ENCODE peak calls at places on chromosomes 7 and 10, in seven cellular contexts. U, D, N, M, L, C and H are unnamed samples.

GRCh38 chr7:77811895-77812685 is 13.5 kb downstream of the PHTF2 start:
- DNase-seq in L (no peak), C (peak), U (peak), M (peak), D (no peak), N (no peak), H (peak)

GRCh38 chr7:150877545-150877944 is 25.2 kb downstream of the AOC1 start:
- DNase-seq in U (no peak), L (no peak), N (no peak), D (no peak), M (no peak), C (peak), H (no peak)

GRCh38 chr7:82376739-82377138 is 66.8 kb downstream of the CACNA2D1 start:
- DNase-seq in M (no peak), U (no peak), D (no peak), N (no peak), C (no peak), L (no peak), H (no peak)

GRCh38 chr7:149878523-149878921 is 4.8 kb downstream of the ATP6V0E2 start:
- DNase-seq in D (no peak), L (no peak), C (no peak), N (peak), U (no peak), M (no peak), H (no peak)

GRCh38 chr7:21507627-21508343 is 35.1 kb upstream of the DNAH11 start:
- DNase-seq in N (peak), U (peak), M (peak), L (peak), C (peak), D (peak), H (peak)

GRCh38 chr10:4151466-4151865 is 366.5 kb upstream of the KLF6 start:
- DNase-seq in C (peak), N (peak), L (peak), U (peak), D (no peak), M (no peak), H (no peak)

GRCh38 chr7:23226841-23227450 is 19.6 kb upstream of the GPNMB start:
- DNase-seq in D (no peak), M (no peak), N (no peak), C (no peak), U (no peak), L (no peak), H (no peak)

GRCh38 chr7:94696981-94697670 is 41.2 kb upstream of the SGCE start:
- DNase-seq in U (peak), L (no peak), M (peak), C (peak), D (no peak), N (no peak), H (peak)

GRCh38 chr7:64959072-64959747 is 31.6 kb downstream of the ZNF117 start:
- DNase-seq in C (peak), L (no peak), D (no peak), M (no peak), N (no peak), U (no peak), H (no peak)

GRCh38 chr7:131346885-131347592 is 19.4 kb downstream of the MKLN1 start:
- DNase-seq in L (no peak), M (peak), N (peak), C (peak), U (no peak), D (no peak), H (no peak)

DNA sequence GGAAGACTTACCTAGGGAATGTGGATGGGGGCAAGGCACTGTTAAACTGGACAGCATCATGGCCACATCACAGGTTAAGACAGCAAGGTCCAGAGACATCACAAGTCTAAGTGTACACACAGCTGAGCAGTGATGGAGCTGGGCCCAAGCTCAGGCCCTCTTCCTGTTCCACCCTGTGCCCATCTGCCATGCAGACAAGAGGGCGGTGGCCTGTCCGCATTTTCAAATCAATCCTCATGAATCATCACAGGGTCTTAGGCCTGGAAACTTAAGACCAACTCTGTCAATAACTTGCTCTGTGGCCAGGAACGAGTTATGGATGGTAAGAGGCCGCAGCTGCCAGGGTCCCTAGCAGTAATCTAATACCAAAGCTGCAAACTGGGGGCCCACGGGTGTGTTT is 3.2 kb downstream of the C10orf105 start:
- DNase-seq in L (no peak), C (no peak), D (no peak), M (no peak), U (no peak), N (no peak), H (no peak)
- H2BK120ac ChIP-seq in L (no peak), C (no peak), D (no peak), M (no peak), U (no peak), N (no peak), H (no peak)

GRCh38 chr10:51311232-51311631 is 236.9 kb downstream of the PRKG1 start:
- DNase-seq in L (no peak), U (peak), C (no peak), D (no peak), M (no peak), N (no peak), H (peak)
- H3K18ac ChIP-seq in L (no peak), U (no peak), C (no peak), D (no peak), M (no peak), N (no peak), H (no peak)

GRCh38 chr7:112083776-112084175 is 122.4 kb downstream of the DOCK4 start:
- DNase-seq in D (no peak), C (peak), M (no peak), N (no peak), U (no peak), L (no peak), H (no peak)
- H3K27ac ChIP-seq in D (no peak), C (no peak), M (no peak), N (no peak), U (peak), L (no peak), H (peak)

GRCh38 chr10:44977287-44978212 is 1.1 kb downstream of the DEPP1 start:
- DNase-seq in U (no peak), D (no peak), C (no peak), N (no peak), L (no peak), M (no peak), H (no peak)

GRCh38 chr10:44976352-44977198 is 2.0 kb downstream of the DEPP1 start:
- DNase-seq in U (no peak), M (no peak), L (no peak), N (no peak), C (no peak), D (no peak), H (no peak)

GRCh38 chr10:44978570-44979280 is at the start of gene DEPP1:
- DNase-seq in U (peak), N (peak), C (peak), M (peak), L (peak), D (no peak), H (peak)

GRCh38 chr10:44979281-44980181 is 922 bp upstream of the DEPP1 start:
- DNase-seq in C (no peak), U (no peak), D (no peak), L (no peak), N (no peak), M (no peak), H (no peak)

GRCh38 chr10:44978213-44978569 is 418 bp downstream of the DEPP1 start:
- DNase-seq in U (no peak), M (no peak), C (no peak), D (no peak), N (no peak), L (no peak), H (no peak)
- H2BK120ac ChIP-seq in U (peak), M (peak), C (no peak), D (no peak), N (no peak), L (no peak), H (no peak)

GRCh38 chr7:84841809-84842208 is 345.0 kb downstream of the SEMA3D start:
- DNase-seq in U (peak), C (no peak), N (no peak), L (no peak), M (no peak), D (no peak), H (no peak)
- H3K18ac ChIP-seq in U (no peak), C (no peak), N (no peak), L (no peak), M (no peak), D (no peak), H (no peak)

DNA sequence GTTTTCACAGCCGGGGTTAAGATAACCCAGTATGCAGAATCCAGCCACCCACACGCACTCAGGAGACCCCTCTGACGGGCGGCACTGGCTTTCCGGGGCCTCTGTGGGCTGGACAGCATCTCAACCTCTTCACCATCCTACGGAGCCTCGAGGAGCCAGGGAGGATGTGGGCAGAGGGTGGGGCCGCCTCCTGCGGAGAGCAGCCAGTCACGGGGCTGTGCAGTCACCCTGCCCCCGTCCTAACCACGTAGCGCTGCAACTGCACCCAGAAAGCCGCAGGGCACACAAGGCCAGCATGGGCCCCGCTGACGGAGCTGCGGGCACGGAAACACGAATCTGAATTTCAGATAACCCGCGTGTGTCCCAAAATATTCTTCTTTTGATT is 270.3 kb downstream of the ELFN1 start:
- DNase-seq in D (no peak), M (no peak), N (no peak), C (no peak), U (no peak), L (no peak), H (no peak)
- H3K27ac ChIP-seq in D (no peak), M (no peak), N (no peak), C (no peak), U (no peak), L (no peak), H (peak)

DNA sequence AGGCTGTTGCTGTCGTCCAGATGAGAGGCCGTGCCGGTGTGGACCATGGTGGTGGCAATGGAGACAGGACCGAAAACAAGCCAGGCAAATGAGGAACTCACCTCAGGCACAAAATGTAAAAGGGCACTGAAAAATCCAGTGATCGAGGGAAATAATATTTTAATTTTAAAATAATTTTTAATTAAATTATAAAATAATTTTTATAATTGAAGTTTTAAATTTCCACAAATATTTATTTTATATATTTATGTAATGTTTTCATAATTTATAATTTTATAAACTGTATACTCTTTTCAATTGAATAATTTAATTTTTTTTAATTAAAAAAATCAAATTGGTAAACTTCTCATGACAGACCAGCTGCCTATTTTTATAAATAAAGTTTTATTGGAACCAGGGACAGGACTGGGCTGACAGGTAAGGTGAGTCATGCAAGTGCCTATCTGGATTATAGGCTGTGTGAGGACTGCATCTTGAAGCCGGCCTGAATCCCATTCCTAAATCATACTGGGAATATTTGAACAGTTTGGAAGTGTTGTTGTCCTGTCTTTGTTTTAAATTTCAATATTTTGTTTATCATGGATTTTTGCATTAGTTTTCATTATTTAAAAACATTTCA is 15.6 kb downstream of the ACSM6 start:
- DNase-seq in D (no peak), L (no peak), U (no peak), N (no peak), C (no peak), M (no peak), H (no peak)
- H2BK120ac ChIP-seq in D (no peak), L (no peak), U (peak), N (no peak), C (no peak), M (no peak), H (no peak)

DNA sequence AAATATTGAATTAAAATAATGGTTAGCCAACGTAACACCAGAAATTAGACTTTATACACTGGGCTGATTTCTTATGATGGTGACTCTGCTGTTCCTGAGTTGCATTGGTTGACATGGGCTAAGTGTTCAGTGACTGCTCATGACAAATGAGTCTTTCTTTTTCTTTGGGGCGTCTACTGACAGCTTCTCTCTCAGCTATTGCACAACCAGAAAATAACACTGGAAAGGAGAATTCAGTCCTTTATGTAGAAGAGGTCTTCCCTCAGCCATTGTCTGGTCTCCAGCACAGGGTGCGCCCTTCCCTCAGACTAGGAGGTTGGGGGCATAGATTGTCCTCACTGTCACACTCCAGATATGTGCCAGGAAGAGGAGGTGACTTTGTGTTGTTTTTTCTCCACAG is 21.6 kb downstream of the PNLIP start:
- DNase-seq in N (no peak), L (no peak), D (no peak), M (no peak), U (no peak), C (no peak), H (no peak)
- H3K18ac ChIP-seq in N (no peak), L (no peak), D (no peak), M (no peak), U (no peak), C (no peak), H (no peak)